ENCODE peak calls at places on chromosomes 16 and 17, in eight cellular contexts. L is AG04450; Q is astrocyte; S is CD4-positive, alpha-beta T cell; G is psoas muscle; U is kidney; D is B cell; M is tibial nerve. O is an unnamed sample.

GRCh38 chr17:74671031-74671771 is 41.5 kb downstream of the CD300LF start:
- DNase-seq in U (peak), G (peak), S (peak), L (no peak), M (peak), D (peak), Q (peak), O (peak)

GRCh38 chr17:77354721-77355455 is 214.1 kb downstream of the SEC14L1 start:
- DNase-seq in S (no peak), G (peak), D (no peak), Q (peak), U (peak), M (peak), L (peak), O (no peak)

GRCh38 chr16:26985100-26986065 is 81.3 kb upstream of the C16orf82 start:
- DNase-seq in G (no peak), D (no peak), Q (no peak), S (no peak), M (no peak), L (no peak), U (no peak), O (no peak)

GRCh38 chr16:24540575-24541240 is 1.3 kb downstream of the RBBP6 start:
- DNase-seq in L (no peak), D (no peak), G (no peak), S (no peak), M (no peak), U (no peak), Q (peak), O (no peak)

GRCh38 chr17:63837962-63838585 is 4.4 kb downstream of the SMARCD2 start:
- DNase-seq in Q (no peak), S (no peak), U (peak), D (no peak), L (no peak), M (no peak), G (peak), O (no peak)

GRCh38 chr17:17467021-17467420 is 9.8 kb upstream of the MED9 start:
- DNase-seq in M (no peak), L (no peak), G (no peak), Q (no peak), S (no peak), D (no peak), U (no peak), O (no peak)

GRCh38 chr17:31373150-31374082 is 18.1 kb upstream of the RAB11FIP4 start:
- DNase-seq in G (no peak), U (no peak), L (peak), M (no peak), D (no peak), Q (peak), S (no peak), O (no peak)

GRCh38 chr16:66366433-66367299 is at the start of gene CDH5:
- DNase-seq in S (no peak), M (peak), L (no peak), G (peak), D (no peak), Q (peak), U (peak), O (no peak)

GRCh38 chr17:50059759-50060273 is 3.9 kb downstream of the ITGA3 start:
- DNase-seq in Q (peak), U (peak), G (no peak), L (no peak), M (no peak), D (no peak), S (no peak), O (no peak)

GRCh38 chr16:57991551-57992059 is 8.9 kb downstream of the ZNF319 start:
- DNase-seq in D (no peak), L (no peak), U (no peak), M (no peak), G (peak), S (no peak), Q (no peak), O (no peak)

GRCh38 chr17:41527076-41528023 is 758 bp downstream of the KRT19 start:
- DNase-seq in G (no peak), D (no peak), Q (no peak), L (no peak), M (no peak), S (no peak), U (peak), O (no peak)

GRCh38 chr17:2440930-2441329 is 40.1 kb upstream of the MNT start:
- DNase-seq in L (no peak), M (no peak), D (no peak), Q (no peak), G (no peak), S (no peak), U (no peak), O (no peak)

GRCh38 chr16:22614271-22614947 is 103.7 kb downstream of the NPIPB5 start:
- DNase-seq in M (no peak), D (no peak), G (no peak), L (no peak), U (no peak), Q (peak), S (no peak), O (no peak)

GRCh38 chr17:4601326-4601725 is 17.0 kb downstream of the SMTNL2 start:
- DNase-seq in D (no peak), L (no peak), U (no peak), M (no peak), S (no peak), G (peak), Q (no peak), O (no peak)

GRCh38 chr16:82061861-82062525 is 26.9 kb downstream of the HSD17B2 start:
- DNase-seq in L (no peak), S (no peak), G (no peak), Q (no peak), D (no peak), M (no peak), U (no peak), O (peak)

GRCh38 chr16:88454315-88455057 is 1.4 kb downstream of the ZFPM1 start:
- DNase-seq in L (no peak), D (no peak), S (no peak), M (no peak), U (no peak), Q (no peak), G (no peak), O (no peak)

GRCh38 chr16:14015948-14016347 is 55.2 kb upstream of the MRTFB start:
- DNase-seq in S (no peak), M (no peak), L (peak), D (no peak), U (no peak), G (no peak), Q (peak), O (no peak)

GRCh38 chr16:66858740-66859396 is 14.7 kb downstream of the CA7 start:
- DNase-seq in G (peak), M (no peak), U (peak), L (no peak), D (no peak), Q (peak), S (no peak), O (no peak)

GRCh38 chr17:81537343-81537855 is 9.2 kb downstream of the FSCN2 start:
- DNase-seq in M (no peak), G (peak), Q (no peak), U (no peak), D (peak), L (no peak), S (no peak), O (no peak)

GRCh38 chr17:60043846-60044245 is 34.9 kb downstream of the HEATR6 start:
- DNase-seq in G (no peak), S (no peak), L (no peak), M (no peak), U (no peak), D (no peak), Q (no peak), O (no peak)

GRCh38 chr17:49687878-49688491 is 10.1 kb upstream of the SPOP start:
- DNase-seq in Q (no peak), D (no peak), G (no peak), U (no peak), S (no peak), M (no peak), L (no peak), O (no peak)

GRCh38 chr16:84864266-84864955 is 44.6 kb downstream of the CRISPLD2 start:
- DNase-seq in M (no peak), U (no peak), S (no peak), Q (no peak), D (no peak), G (peak), L (no peak), O (no peak)

GRCh38 chr16:68416057-68417046 is 32.0 kb downstream of the SMPD3 start:
- DNase-seq in D (no peak), U (no peak), Q (no peak), L (no peak), M (no peak), S (no peak), G (no peak), O (no peak)

GRCh38 chr17:9356488-9356911 is 219.1 kb downstream of the STX8 start:
- DNase-seq in S (no peak), Q (no peak), G (no peak), U (no peak), M (no peak), D (no peak), L (no peak), O (peak)

GRCh38 chr16:28981517-28981916 is 3.3 kb upstream of the LAT start:
- DNase-seq in L (no peak), G (no peak), M (no peak), Q (no peak), D (no peak), S (no peak), U (no peak), O (peak)

GRCh38 chr16:84820305-84820684 is 510 bp downstream of the CRISPLD2 start:
- DNase-seq in U (no peak), Q (no peak), S (no peak), D (no peak), G (no peak), L (no peak), M (no peak), O (no peak)

GRCh38 chr17:8630227-8630801 is at the start of gene MYH10:
- DNase-seq in Q (no peak), L (no peak), M (no peak), U (no peak), D (no peak), G (peak), S (no peak), O (no peak)

GRCh38 chr17:81309140-81309858 is 14.2 kb upstream of the SLC38A10 start:
- DNase-seq in U (peak), D (peak), G (peak), L (no peak), M (peak), S (no peak), Q (no peak), O (peak)

GRCh38 chr16:3054965-3055733 is 8.8 kb downstream of the MMP25 start:
- DNase-seq in S (no peak), G (peak), U (no peak), Q (no peak), L (no peak), D (no peak), M (no peak), O (peak)

GRCh38 chr16:10870137-10870776 is 6.7 kb upstream of the CIITA start:
- DNase-seq in L (no peak), D (peak), Q (no peak), S (no peak), U (no peak), M (no peak), G (no peak), O (no peak)

GRCh38 chr17:59456923-59457615 is 108.3 kb upstream of the DHX40 start:
- DNase-seq in S (no peak), G (no peak), U (no peak), M (no peak), L (no peak), Q (no peak), D (no peak), O (no peak)

GRCh38 chr17:36545465-36546417 is 1.0 kb downstream of the GGNBP2 start:
- DNase-seq in L (peak), U (peak), D (peak), S (peak), Q (peak), G (peak), M (peak), O (peak)

GRCh38 chr17:47239663-47240374 is 13.8 kb upstream of the ITGB3 start:
- DNase-seq in M (peak), S (no peak), D (no peak), L (peak), U (peak), G (peak), Q (peak), O (peak)

GRCh38 chr16:8655184-8655717 is 19.2 kb upstream of the ABAT start:
- DNase-seq in D (no peak), U (no peak), M (no peak), Q (peak), S (no peak), L (no peak), G (no peak), O (peak)
- TF ChIP-seq CTCF in D (peak), U (peak), M (no peak), Q (peak), S (peak), L (peak), G (no peak), O (peak)

GRCh38 chr17:18987862-18988545 is 16.6 kb downstream of the FAM83G start:
- DNase-seq in Q (no peak), L (no peak), G (no peak), U (no peak), D (no peak), M (no peak), S (no peak), O (no peak)

GRCh38 chr17:18988546-18989173 is 15.9 kb downstream of the FAM83G start:
- DNase-seq in L (no peak), G (no peak), D (no peak), S (no peak), M (no peak), U (no peak), Q (no peak), O (no peak)

GRCh38 chr17:18986541-18987229 is 17.9 kb downstream of the FAM83G start:
- DNase-seq in G (no peak), L (no peak), S (no peak), U (no peak), Q (no peak), M (no peak), D (no peak), O (no peak)

GRCh38 chr17:18985475-18985874 is 19.1 kb downstream of the FAM83G start:
- DNase-seq in S (no peak), M (no peak), D (no peak), Q (no peak), L (no peak), U (no peak), G (no peak), O (no peak)

DNA sequence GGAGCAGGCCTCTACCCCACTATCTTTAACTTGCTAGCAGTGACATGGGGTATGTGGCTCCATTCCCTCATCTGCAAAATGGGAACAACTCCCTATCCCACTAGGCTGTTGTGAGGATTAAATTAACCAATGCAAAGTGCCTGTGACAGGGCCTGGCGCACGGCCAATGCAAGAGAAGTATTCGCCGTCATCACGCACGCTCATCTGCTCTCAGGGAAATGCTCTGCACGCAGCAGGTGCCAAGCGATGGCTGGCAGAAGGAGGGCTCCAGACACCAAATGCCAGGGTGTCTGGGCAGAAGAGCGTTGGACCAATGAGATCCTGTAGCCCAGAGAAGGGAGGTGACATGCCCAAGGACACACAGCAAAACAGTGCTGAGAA is 17.3 kb downstream of the FAM83G start:
- DNase-seq in Q (no peak), U (no peak), L (no peak), G (no peak), D (no peak), M (no peak), S (no peak), O (no peak)
- TF ChIP-seq CTCF in Q (no peak), U (no peak), L (no peak), G (no peak), D (no peak), M (no peak), S (no peak), O (no peak)

DNA sequence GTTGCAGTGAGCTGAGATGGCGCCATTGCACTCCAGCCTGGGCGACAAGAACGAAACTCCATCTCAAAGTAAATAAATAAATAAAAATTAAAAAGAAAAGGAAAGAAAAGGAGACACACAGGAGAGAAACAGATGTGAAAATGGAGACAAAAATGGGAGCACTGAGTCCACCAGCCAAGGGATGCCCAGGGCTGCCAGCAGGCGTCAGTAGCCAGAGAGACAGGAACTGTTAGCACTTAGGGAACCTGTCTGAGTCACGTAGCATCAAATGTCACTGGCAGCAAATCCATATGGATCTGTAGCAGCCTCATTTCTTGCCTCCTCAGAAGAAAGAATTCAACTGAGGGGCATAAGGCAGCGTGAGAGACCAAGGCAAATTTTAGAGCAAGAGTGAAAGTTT is 79.7 kb downstream of the CYLD start:
- DNase-seq in G (no peak), S (no peak), D (no peak), M (no peak), U (no peak), L (no peak), Q (no peak), O (no peak)
- TF ChIP-seq CTCF in G (no peak), S (no peak), D (no peak), M (no peak), U (no peak), L (peak), Q (no peak), O (no peak)

GRCh38 chr16:87051526-87052320 is 265.5 kb downstream of the C16orf95 start:
- DNase-seq in L (no peak), G (no peak), M (no peak), Q (no peak), S (no peak), U (no peak), D (no peak), O (no peak)

GRCh38 chr16:87052506-87052905 is 264.7 kb downstream of the C16orf95 start:
- DNase-seq in M (no peak), L (no peak), G (no peak), U (no peak), Q (peak), S (no peak), D (no peak), O (no peak)

GRCh38 chr16:87054154-87054553 is 263.0 kb downstream of the C16orf95 start:
- DNase-seq in G (no peak), S (no peak), U (no peak), L (no peak), D (no peak), M (no peak), Q (no peak), O (no peak)

GRCh38 chr16:87054856-87055255 is 262.3 kb downstream of the C16orf95 start:
- DNase-seq in L (no peak), Q (no peak), D (no peak), G (no peak), U (no peak), S (no peak), M (no peak), O (no peak)

DNA sequence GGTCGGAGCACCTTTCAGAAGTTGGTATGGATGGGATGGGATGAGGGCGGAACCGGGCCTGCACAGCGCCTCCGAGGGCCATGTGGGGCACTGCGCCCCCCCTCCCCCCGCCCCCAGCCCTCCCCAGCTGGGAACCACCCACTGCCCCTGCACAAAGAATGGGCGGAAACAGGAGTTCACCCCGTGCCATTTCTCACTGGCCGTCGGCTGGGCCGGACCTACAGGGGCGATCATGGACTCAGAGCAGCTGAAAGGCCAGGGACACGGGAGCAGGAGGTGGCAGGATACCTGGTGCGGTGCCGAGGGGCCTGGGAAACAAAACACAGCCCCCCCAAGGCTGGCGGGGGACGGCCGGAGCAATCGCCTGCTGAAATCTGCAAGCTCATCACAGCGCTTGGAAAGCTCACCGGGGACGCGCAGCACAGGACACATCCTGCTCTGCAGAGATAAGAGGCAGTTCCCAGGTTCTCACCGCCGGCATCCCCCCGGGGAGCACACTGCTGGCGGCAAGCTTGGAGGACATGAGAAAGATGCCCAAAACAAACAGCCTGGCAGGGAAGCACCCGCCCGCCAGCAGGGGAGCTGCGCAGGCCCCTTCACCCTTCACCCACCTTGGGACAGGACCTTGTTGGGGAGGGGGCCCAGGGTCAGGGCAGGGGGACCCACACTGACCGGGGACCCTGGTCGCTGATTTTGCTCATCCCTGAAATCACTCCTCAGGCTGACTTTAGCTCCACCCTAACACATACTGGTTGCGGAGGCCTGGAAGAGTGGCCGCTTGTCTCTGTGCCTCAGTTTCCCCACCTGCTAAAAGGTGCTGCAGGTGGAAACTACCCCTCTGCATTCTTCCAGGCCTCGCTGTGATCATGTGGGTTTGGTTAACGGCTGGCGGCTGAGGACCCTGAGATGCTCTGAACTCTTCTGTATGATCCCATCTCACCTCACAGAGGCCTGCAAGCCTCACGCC is 263.9 kb downstream of the C16orf95 start:
- DNase-seq in D (no peak), U (no peak), S (no peak), Q (no peak), M (no peak), L (no peak), G (no peak), O (no peak)
- TF ChIP-seq CTCF in D (no peak), U (no peak), S (no peak), Q (no peak), M (no peak), L (peak), G (no peak), O (no peak)

DNA sequence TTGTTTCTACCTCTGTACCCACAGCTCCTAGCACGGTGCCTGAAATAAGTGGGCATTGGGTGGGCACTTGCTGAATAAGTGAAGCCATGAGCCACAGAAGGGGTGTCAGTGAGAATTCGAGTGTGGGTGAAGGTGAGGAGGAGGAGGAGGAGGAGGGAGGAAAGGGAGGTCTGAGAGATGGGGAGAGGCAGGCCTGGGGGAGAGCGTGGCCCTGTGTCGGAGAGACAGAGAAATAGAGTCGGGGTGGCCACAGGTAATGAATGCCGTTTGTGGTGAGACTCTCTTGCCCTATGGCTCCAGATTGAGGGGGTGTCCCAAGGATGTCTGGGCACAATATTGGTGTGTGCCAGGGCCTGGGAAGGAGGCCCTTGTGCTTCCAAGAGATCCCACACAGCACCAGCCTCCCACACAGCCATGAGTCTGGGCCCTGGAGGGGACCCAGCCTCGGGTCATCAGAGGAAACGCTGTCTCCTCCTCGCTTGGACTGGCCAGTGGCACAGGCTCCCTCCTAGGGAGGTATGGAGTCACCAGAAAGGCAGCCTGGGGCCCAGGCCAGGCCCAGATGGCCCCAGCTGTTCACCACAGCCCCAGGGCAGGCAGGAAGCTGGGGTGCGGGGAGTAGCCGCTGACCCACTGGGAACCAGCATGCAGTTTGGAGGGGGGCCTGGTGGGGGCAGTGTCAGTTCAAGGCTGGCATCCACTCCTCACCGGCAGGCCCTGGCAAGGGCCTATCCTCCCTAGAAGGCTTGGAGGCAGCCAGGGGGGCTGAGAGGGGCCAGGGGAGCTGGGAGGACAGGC is 49.0 kb downstream of the SDK2 start:
- DNase-seq in G (no peak), M (no peak), U (no peak), Q (no peak), S (no peak), L (no peak), D (peak), O (peak)
- TF ChIP-seq CTCF in G (peak), M (peak), U (peak), Q (peak), S (peak), L (peak), D (peak), O (no peak)